ENCODE peak calls at places on chromosome 17, in eight cellular contexts. Y is cardiac muscle cell, R is gastrocnemius medialis, X is PC-3, I is coronary artery, D is choroid plexus epithelial cell, H is OCI-LY7, B is colonic mucosa. L is an unnamed sample.

GRCh38 chr17:57584050-57584551 is 161.0 kb downstream of the CCDC182 start:
- DNase-seq in Y (no peak), R (no peak), X (no peak), I (no peak), D (no peak), H (no peak), B (no peak), L (no peak)

GRCh38 chr17:17994770-17995169 is 22.1 kb downstream of the DRC3 start:
- DNase-seq in Y (no peak), R (no peak), X (no peak), I (no peak), D (peak), H (no peak), B (no peak), L (no peak)

GRCh38 chr17:351875-352420 is 659 bp downstream of the RPH3AL start:
- DNase-seq in Y (no peak), R (no peak), X (no peak), I (no peak), D (no peak), H (no peak), B (no peak), L (no peak)

GRCh38 chr17:65085397-65085796 is 28.9 kb upstream of the GNA13 start:
- DNase-seq in Y (no peak), R (no peak), X (no peak), I (no peak), D (no peak), H (peak), B (no peak), L (no peak)

GRCh38 chr17:81405382-81406005 is 10.2 kb downstream of the BAHCC1 start:
- DNase-seq in Y (no peak), R (no peak), X (no peak), I (peak), D (peak), H (no peak), B (no peak), L (no peak)

GRCh38 chr17:19724501-19725420 is 8.4 kb upstream of the SLC47A2 start:
- DNase-seq in Y (no peak), R (peak), X (no peak), I (no peak), D (no peak), H (no peak), B (peak), L (no peak)

GRCh38 chr17:82722341-82723013 is 6.0 kb downstream of the FN3KRP start:
- DNase-seq in Y (no peak), R (no peak), X (no peak), I (no peak), D (no peak), H (no peak), B (no peak), L (no peak)

GRCh38 chr17:19343671-19344151 is 18.8 kb downstream of the B9D1 start:
- DNase-seq in Y (no peak), R (no peak), X (no peak), I (peak), D (no peak), H (no peak), B (no peak), L (no peak)

GRCh38 chr17:1244606-1245012 is 25.6 kb upstream of the BHLHA9 start:
- DNase-seq in Y (no peak), R (no peak), X (no peak), I (no peak), D (peak), H (no peak), B (no peak), L (no peak)

GRCh38 chr17:32099686-32100085 is 42.6 kb upstream of the RHOT1 start:
- DNase-seq in Y (no peak), R (no peak), X (no peak), I (no peak), D (no peak), H (no peak), B (no peak), L (no peak)

GRCh38 chr17:50210249-50211225 is 9.1 kb upstream of the COL1A1 start:
- DNase-seq in Y (peak), R (no peak), X (peak), I (peak), D (peak), H (no peak), B (peak), L (peak)

GRCh38 chr17:5758651-5759050 is 174.3 kb upstream of the NLRP1 start:
- DNase-seq in Y (no peak), R (no peak), X (peak), I (no peak), D (peak), H (peak), B (peak), L (no peak)

GRCh38 chr17:63250830-63251229 is 195.3 kb downstream of the CYB561 start:
- DNase-seq in Y (no peak), R (no peak), X (no peak), I (no peak), D (peak), H (no peak), B (no peak), L (no peak)

GRCh38 chr17:35847006-35847405 is 21.7 kb downstream of the HEATR9 start:
- DNase-seq in Y (no peak), R (no peak), X (no peak), I (no peak), D (no peak), H (no peak), B (no peak), L (no peak)

GRCh38 chr17:37779554-37779953 is 34.7 kb upstream of the HNF1B start:
- DNase-seq in Y (no peak), R (no peak), X (peak), I (no peak), D (no peak), H (no peak), B (no peak), L (no peak)

GRCh38 chr17:82696916-82697807 is 1.3 kb downstream of the RAB40B start:
- DNase-seq in Y (no peak), R (no peak), X (no peak), I (no peak), D (no peak), H (no peak), B (no peak), L (no peak)

GRCh38 chr17:81572499-81573030 is 20.4 kb upstream of the FAAP100 start:
- DNase-seq in Y (no peak), R (no peak), X (no peak), I (no peak), D (no peak), H (no peak), B (no peak), L (no peak)

GRCh38 chr17:60304502-60304901 is 87.4 kb downstream of the USP32 start:
- DNase-seq in Y (no peak), R (no peak), X (no peak), I (no peak), D (no peak), H (no peak), B (no peak), L (no peak)

GRCh38 chr17:82235775-82236141 is 6.9 kb downstream of the SLC16A3 start:
- DNase-seq in Y (no peak), R (no peak), X (no peak), I (no peak), D (no peak), H (no peak), B (peak), L (no peak)

GRCh38 chr17:78970834-78971763 is 8.6 kb downstream of the LGALS3BP start:
- DNase-seq in Y (peak), R (peak), X (peak), I (no peak), D (peak), H (peak), B (peak), L (no peak)

GRCh38 chr17:19285218-19285900 is 48.2 kb downstream of the EPN2 start:
- DNase-seq in Y (no peak), R (no peak), X (no peak), I (no peak), D (peak), H (no peak), B (no peak), L (no peak)

GRCh38 chr17:82528484-82529265 is 9.1 kb downstream of the FOXK2 start:
- DNase-seq in Y (no peak), R (peak), X (peak), I (peak), D (no peak), H (peak), B (peak), L (no peak)

GRCh38 chr17:16583781-16584180 is 14.8 kb upstream of the ZNF287 start:
- DNase-seq in Y (no peak), R (no peak), X (no peak), I (no peak), D (no peak), H (no peak), B (no peak), L (no peak)

GRCh38 chr17:68910256-68910705 is 44.9 kb downstream of the ABCA8 start:
- DNase-seq in Y (no peak), R (no peak), X (no peak), I (no peak), D (peak), H (no peak), B (no peak), L (no peak)

GRCh38 chr17:4771519-4772234 is at the start of gene TM4SF5:
- DNase-seq in Y (no peak), R (no peak), X (peak), I (no peak), D (no peak), H (no peak), B (peak), L (no peak)

GRCh38 chr17:47205419-47205963 is 3.7 kb upstream of the MYL4 start:
- DNase-seq in Y (peak), R (peak), X (no peak), I (no peak), D (peak), H (peak), B (peak), L (peak)

GRCh38 chr17:69538795-69539194 is 124.3 kb downstream of the MAP2K6 start:
- DNase-seq in Y (no peak), R (no peak), X (no peak), I (no peak), D (no peak), H (no peak), B (no peak), L (no peak)

GRCh38 chr17:61245706-61246135 is 153.9 kb upstream of the TBX2 start:
- DNase-seq in Y (no peak), R (no peak), X (no peak), I (no peak), D (no peak), H (no peak), B (no peak), L (no peak)

GRCh38 chr17:58120195-58120822 is 27.9 kb upstream of the OR4D1 start:
- DNase-seq in Y (peak), R (no peak), X (peak), I (no peak), D (peak), H (peak), B (peak), L (no peak)

GRCh38 chr17:21089933-21090888 is 36.6 kb upstream of the DHRS7B start:
- DNase-seq in Y (no peak), R (no peak), X (no peak), I (no peak), D (no peak), H (no peak), B (no peak), L (no peak)

GRCh38 chr17:31469959-31470358 is 78.5 kb downstream of the RAB11FIP4 start:
- DNase-seq in Y (peak), R (no peak), X (no peak), I (no peak), D (no peak), H (no peak), B (no peak), L (no peak)

GRCh38 chr17:36926226-36926625 is 11.0 kb upstream of the LHX1 start:
- DNase-seq in Y (no peak), R (no peak), X (no peak), I (no peak), D (no peak), H (no peak), B (no peak), L (no peak)

GRCh38 chr17:70158581-70158980 is 10.8 kb upstream of the KCNJ2 start:
- DNase-seq in Y (no peak), R (no peak), X (no peak), I (no peak), D (peak), H (no peak), B (no peak), L (no peak)

GRCh38 chr17:42672038-42672437 is 4.8 kb downstream of the PLEKHH3 start:
- DNase-seq in Y (no peak), R (no peak), X (no peak), I (no peak), D (no peak), H (no peak), B (no peak), L (no peak)

GRCh38 chr17:31248986-31249385 is 48.1 kb downstream of the OMG start:
- DNase-seq in Y (no peak), R (no peak), X (peak), I (no peak), D (peak), H (no peak), B (no peak), L (peak)

GRCh38 chr17:45146616-45147101 is 1.6 kb upstream of the HEXIM1 start:
- DNase-seq in Y (no peak), R (no peak), X (no peak), I (no peak), D (peak), H (peak), B (peak), L (no peak)

GRCh38 chr17:48678141-48678971 is 44.0 kb downstream of the PRAC1 start:
- DNase-seq in Y (peak), R (peak), X (peak), I (no peak), D (peak), H (peak), B (peak), L (no peak)
- H3K4me3 ChIP-seq in Y (no peak), R (no peak), X (peak), I (peak), D (no peak), H (no peak), B (no peak), L (peak)

DNA sequence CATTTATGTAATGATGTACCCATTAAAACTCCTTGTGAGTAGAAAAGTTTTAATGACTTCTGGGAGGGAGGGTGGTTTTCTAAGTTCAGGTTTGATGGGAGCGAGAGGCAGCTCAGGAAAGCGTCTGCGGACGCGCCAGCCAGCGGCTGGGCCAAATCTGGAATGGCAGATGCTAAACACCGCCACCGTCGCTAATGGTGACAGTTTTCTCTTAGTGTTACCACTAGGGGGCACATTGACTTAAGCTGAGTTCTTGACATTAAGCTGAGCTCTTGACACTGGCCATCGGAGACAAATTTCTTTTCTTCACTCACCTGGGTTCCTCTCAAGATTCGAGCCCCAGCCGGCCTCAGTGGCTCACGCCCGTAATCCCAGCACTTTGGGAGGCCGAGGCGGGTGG is 6.7 kb downstream of the TRPV1 start:
- DNase-seq in Y (peak), R (no peak), X (no peak), I (no peak), D (peak), H (peak), B (no peak), L (no peak)
- TF ChIP-seq CTCF in Y (peak), R (peak), X (peak), I (no peak), D (peak), H (peak), B (peak), L (no peak)

GRCh38 chr17:75897076-75898019 is 597 bp upstream of the TRIM65 start:
- DNase-seq in Y (no peak), R (no peak), X (no peak), I (peak), D (no peak), H (no peak), B (peak), L (no peak)
- H3K4me3 ChIP-seq in Y (peak), R (peak), X (peak), I (peak), D (peak), H (peak), B (peak), L (peak)

DNA sequence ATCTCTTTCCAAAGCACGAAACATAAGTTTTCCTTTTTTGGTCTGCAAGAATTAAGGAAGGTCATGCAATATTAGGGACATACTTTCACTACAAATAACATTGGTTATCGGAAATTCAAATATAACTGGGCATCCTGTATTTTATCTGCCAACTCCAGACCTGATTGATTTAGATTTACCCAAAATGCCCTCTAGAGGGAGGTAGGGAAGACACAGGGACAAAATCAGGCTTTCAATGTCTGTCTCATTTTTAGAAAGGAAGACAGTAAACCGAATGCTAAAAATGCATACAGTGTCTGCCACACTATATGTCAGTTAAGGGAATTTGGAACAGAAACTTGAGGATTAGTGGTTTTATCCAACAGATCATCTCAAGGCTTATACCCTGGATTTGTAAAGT is 161.7 kb upstream of the SOX9 start:
- DNase-seq in Y (no peak), R (no peak), X (peak), I (no peak), D (peak), H (peak), B (no peak), L (no peak)
- TF ChIP-seq CTCF in Y (peak), R (no peak), X (peak), I (no peak), D (peak), H (peak), B (peak), L (peak)

DNA sequence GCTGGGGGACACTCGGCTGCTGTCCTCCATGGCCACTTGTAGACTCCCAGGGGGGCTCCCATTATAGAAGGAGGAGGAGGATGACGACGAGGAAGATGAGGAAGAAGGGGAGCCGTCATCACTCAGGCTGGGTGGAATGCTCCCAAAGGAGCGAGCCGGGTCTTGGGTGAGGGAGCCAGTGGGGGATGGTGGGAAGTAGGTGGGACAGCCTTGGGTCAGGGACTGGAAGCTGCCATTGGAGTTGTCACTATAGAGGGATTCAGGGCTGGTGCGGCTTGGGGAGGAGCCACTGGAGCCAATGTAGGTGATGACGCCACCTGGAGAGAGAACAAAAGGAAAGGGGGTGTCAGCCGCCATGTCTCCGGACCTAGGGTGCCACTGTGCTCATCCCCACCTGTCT is 3.3 kb downstream of the NR1D1 start:
- DNase-seq in Y (no peak), R (no peak), X (no peak), I (peak), D (no peak), H (no peak), B (no peak), L (no peak)
- H3K4me3 ChIP-seq in Y (no peak), R (peak), X (no peak), I (peak), D (no peak), H (no peak), B (no peak), L (no peak)